ENCODE peak calls at places on chromosomes 4 and X, in four cellular contexts. Q is tibial nerve, B is suprapubic skin, U is endodermal cell. C is an unnamed sample.
A peak's percentile ranks its signal among the peaks of the same experiment; 100 is the strongest.

GRCh38 chr4:51895158-51895557 is 52.2 kb downstream of the DCUN1D4 start:
- DNase-seq in Q (no peak), B (no peak), U (no peak), C (no peak)

GRCh38 chr4:8260656-8261111 is 8.9 kb upstream of the HTRA3 start:
- DNase-seq in Q (no peak), B (no peak), U (peak; percentile 68), C (no peak)

GRCh38 chrX:115266300-115266699 is 23.2 kb upstream of the LUZP4 start:
- DNase-seq in Q (no peak), B (no peak), U (no peak), C (no peak)

GRCh38 chr4:22356996-22357596 is 158.8 kb downstream of the ADGRA3 start:
- DNase-seq in Q (no peak), B (no peak), U (peak; percentile 48), C (no peak)

GRCh38 chr4:165678236-165678960 is 194.6 kb upstream of the TLL1 start:
- DNase-seq in Q (no peak), B (no peak), U (no peak), C (no peak)

GRCh38 chr4:72677886-72678285 is 108.9 kb upstream of the ADAMTS3 start:
- DNase-seq in Q (no peak), B (no peak), U (no peak), C (no peak)

GRCh38 chr4:128573781-128574508 is 235.6 kb upstream of the JADE1 start:
- DNase-seq in Q (no peak), B (no peak), U (no peak), C (no peak)

GRCh38 chrX:2710041-2710471 is 19.0 kb downstream of the CD99 start:
- DNase-seq in Q (no peak), B (peak; percentile 76), U (peak; percentile 61), C (no peak)

GRCh38 chr4:126701756-126702155 is 931.0 kb upstream of the INTU start:
- DNase-seq in Q (no peak), B (no peak), U (no peak), C (no peak)

GRCh38 chr4:1856071-1856919 is at the start of gene LETM1:
- DNase-seq in Q (peak; percentile 83), B (peak; percentile 96), U (peak; percentile 97), C (peak; percentile 97)

GRCh38 chr4:65669008-65669971 is 999 bp downstream of the EPHA5 start:
- DNase-seq in Q (no peak), B (peak; percentile 46), U (peak; percentile 80), C (no peak)

GRCh38 chr4:55546633-55547460 is at the start of gene CLOCK:
- DNase-seq in Q (peak; percentile 64), B (peak; percentile 92), U (peak; percentile 95), C (peak; percentile 91)
- H3K27ac ChIP-seq in Q (peak within 1 kb of the TSS; percentile 98), B (peak within 1 kb of the TSS; percentile 96), U (peak within 1 kb of the TSS; percentile 89), C (peak within 1 kb of the TSS; percentile 99)

GRCh38 chrX:17591741-17592110 is 145.6 kb upstream of the SCML1 start:
- DNase-seq in Q (no peak), B (no peak), U (no peak), C (no peak)
- H3K4me3 ChIP-seq in Q (no peak overlapping the region), B (no peak overlapping the region), U (no peak overlapping the region), C (peak overlapping the region; percentile 60)

GRCh38 chrX:6640727-6641126 is 105.8 kb upstream of the VCX3A start:
- DNase-seq in Q (no peak), B (no peak), U (no peak), C (no peak)

GRCh38 chrX:6645216-6645615 is 110.3 kb upstream of the VCX3A start:
- DNase-seq in Q (no peak), B (no peak), U (no peak), C (no peak)

GRCh38 chrX:6644411-6644810 is 109.5 kb upstream of the VCX3A start:
- DNase-seq in Q (no peak), B (no peak), U (peak; percentile 41), C (no peak)
- TF ChIP-seq CTCF in Q (no peak), B (no peak), U (peak; percentile 71), C (no peak)

GRCh38 chr4:74447636-74448233 is 2.8 kb downstream of the AREG start:
- DNase-seq in Q (no peak), B (no peak), U (no peak), C (no peak)
- H3K27ac ChIP-seq in Q (no peak overlapping the region), B (no peak overlapping the region), U (no peak overlapping the region), C (no peak overlapping the region)

DNA sequence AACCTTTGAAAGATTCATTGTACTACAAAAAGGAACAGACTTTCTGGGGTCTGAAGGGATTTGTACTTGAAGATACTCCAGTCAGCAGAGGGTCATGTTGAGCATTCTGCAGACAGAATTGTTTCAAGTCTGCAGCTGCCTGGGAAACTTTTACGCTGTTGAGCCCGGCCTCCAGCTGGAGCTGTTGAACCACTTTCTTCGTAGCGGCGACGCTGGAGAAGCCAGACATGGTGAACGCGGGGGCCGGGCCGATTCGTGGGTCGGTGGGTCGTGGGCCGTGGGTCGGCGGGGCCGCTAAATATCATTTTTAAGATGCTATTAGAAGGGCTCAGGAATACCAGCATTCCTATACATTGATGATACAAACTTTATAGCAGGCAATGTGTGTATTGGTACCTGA is 12.0 kb upstream of the RTL9 start:
- DNase-seq in Q (no peak), B (no peak), U (peak; percentile 62), C (no peak)
- H3K4me3 ChIP-seq in Q (no peak overlapping the region), B (no peak overlapping the region), U (no peak overlapping the region), C (no peak overlapping the region)

DNA sequence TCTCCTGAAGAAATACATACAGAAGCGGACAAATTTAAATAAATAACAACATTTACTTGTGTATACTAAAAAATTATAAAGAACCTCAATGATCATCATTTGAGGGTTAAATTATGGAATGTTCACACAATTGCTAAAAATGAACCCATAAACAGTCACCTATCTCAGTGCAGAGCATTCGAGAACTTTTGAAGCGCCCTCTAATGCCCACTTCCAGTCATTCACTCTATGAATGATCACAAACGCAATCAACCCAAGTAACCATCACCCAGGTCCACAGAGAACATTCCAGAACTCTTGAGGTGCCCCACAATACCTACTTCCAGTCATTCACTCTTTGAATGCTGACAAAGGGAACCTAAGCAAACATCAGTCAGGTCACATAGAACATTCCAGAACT is 103.5 kb upstream of the PLAC1 start:
- DNase-seq in Q (no peak), B (no peak), U (no peak), C (no peak)
- TF ChIP-seq CTCF in Q (no peak), B (no peak), U (peak; percentile 70), C (no peak)